ENCODE peak calls at places on chromosome 5, in ten cellular contexts. S is ovary, M is A549, A is uterus, H is heart left ventricle, T is stomach, L is K562, R is esophagus muscularis mucosa, D is tibial nerve, E is IMR-90. X is an unnamed sample.

GRCh38 chr5:912356-913091 is 19.8 kb downstream of the TRIP13 start:
- DNase-seq in A (no peak), S (peak), D (no peak), T (peak), L (no peak), M (peak), E (peak), H (no peak), R (no peak), X (peak)

GRCh38 chr5:177478711-177479646 is 5.5 kb upstream of the DBN1 start:
- DNase-seq in A (peak), H (peak), T (peak), M (no peak), E (peak), D (peak), S (peak), L (no peak), R (peak), X (peak)

GRCh38 chr5:126801992-126802294 is 25.0 kb downstream of the LMNB1 start:
- DNase-seq in T (no peak), L (no peak), H (no peak), A (no peak), S (no peak), R (no peak), M (no peak), E (peak), D (no peak), X (no peak)

GRCh38 chr5:101425345-101425744 is 522.3 kb upstream of the ST8SIA4 start:
- DNase-seq in E (no peak), A (no peak), T (no peak), D (no peak), R (no peak), H (no peak), M (no peak), S (no peak), L (no peak), X (no peak)

GRCh38 chr5:158174918-158175663 is 316.1 kb upstream of the CLINT1 start:
- DNase-seq in T (peak), E (peak), A (peak), S (peak), D (peak), M (peak), H (no peak), R (no peak), L (peak), X (peak)

GRCh38 chr5:62256161-62257017 is 49.6 kb upstream of the KIF2A start:
- DNase-seq in T (no peak), E (no peak), A (no peak), D (no peak), H (no peak), R (no peak), M (no peak), L (no peak), S (no peak), X (no peak)

GRCh38 chr5:151171521-151171920 is 13.9 kb upstream of the ANXA6 start:
- DNase-seq in T (no peak), A (no peak), H (no peak), D (no peak), L (no peak), S (no peak), E (no peak), M (no peak), R (no peak), X (no peak)

GRCh38 chr5:98492258-98492657 is 281.2 kb upstream of the RGMB start:
- DNase-seq in S (no peak), D (no peak), L (no peak), H (no peak), R (no peak), T (no peak), A (no peak), E (no peak), M (no peak), X (no peak)

GRCh38 chr5:82349651-82350050 is 71.5 kb upstream of the RPS23 start:
- DNase-seq in H (no peak), S (no peak), M (no peak), E (no peak), T (no peak), R (no peak), D (no peak), L (peak), A (no peak), X (peak)

GRCh38 chr5:135526924-135527323 is 8.8 kb downstream of the NEUROG1 start:
- DNase-seq in H (no peak), L (no peak), M (no peak), A (no peak), S (no peak), D (no peak), T (no peak), E (no peak), R (no peak), X (no peak)

GRCh38 chr5:174570662-174571061 is 153.7 kb upstream of the MSX2 start:
- DNase-seq in A (no peak), T (no peak), E (peak), S (no peak), R (no peak), L (no peak), H (no peak), D (no peak), M (no peak), X (no peak)
- H3K27ac ChIP-seq in A (no peak), T (no peak), E (no peak), S (no peak), R (no peak), L (no peak), H (no peak), D (no peak), M (no peak), X (no peak)

DNA sequence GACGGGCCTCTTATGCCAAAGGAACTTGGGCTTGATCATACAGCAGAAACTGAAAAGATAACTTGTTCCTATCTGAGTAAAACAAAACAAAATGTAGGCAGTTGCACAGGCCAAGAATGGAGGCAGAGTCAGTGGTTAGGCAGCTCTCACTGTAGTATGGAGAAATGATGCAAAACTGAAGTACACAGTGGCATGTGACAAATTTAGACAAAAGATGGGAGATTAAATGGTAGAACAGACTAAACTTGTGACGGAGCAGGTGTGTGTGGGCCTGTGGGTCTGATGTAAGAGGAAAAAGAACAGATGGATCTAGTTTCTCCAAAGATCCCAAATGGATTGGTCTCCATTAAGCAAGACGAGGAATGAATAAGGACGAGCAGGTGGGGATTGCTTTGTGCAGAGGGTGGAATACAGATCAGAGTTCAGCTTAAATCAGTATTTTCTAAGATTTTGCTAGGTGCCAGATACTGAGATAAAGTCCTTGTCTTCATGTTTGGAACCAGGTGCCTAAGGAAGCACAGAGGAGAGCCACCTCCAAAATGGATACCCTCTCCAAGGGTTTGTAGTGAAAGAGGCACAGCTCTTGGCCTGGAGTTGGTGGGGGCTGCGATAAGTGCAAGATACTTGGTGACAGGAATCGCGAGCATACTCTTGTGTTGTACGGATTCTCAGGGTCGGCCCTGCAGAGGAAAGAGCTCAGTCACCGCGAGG is 722 bp upstream of the DCP2 start:
- DNase-seq in A (no peak), R (no peak), L (no peak), E (no peak), D (no peak), S (no peak), M (no peak), T (no peak), H (no peak), X (no peak)
- TF ChIP-seq POLR2A in A (no peak), R (no peak), L (no peak), E (no peak), D (no peak), S (no peak), M (no peak), T (no peak), H (no peak), X (no peak)

DNA sequence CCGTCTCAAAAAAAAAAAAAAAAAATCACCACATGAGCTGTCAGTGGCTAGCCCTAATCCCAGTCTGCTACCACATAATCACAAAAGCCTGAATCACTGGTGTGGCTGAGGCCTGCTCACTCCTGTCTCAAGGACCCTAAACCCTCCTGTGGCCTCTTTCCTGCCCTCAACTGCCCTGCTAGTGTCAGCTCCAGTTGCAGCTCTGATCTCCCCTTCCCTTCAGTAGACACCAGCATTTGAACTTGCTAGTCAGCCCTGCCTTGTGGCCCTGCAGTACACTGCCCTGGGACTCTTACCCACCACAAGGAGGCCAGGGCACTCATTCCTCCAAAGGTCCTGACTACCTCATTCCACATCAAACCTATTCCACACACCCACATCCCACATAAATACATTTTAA is 9.5 kb upstream of the P4HA2 start:
- DNase-seq in H (no peak), A (no peak), E (peak), D (no peak), T (no peak), L (no peak), S (peak), R (no peak), M (no peak), X (peak)
- TF ChIP-seq CTCF in H (no peak), A (no peak), E (peak), D (no peak), T (no peak), L (no peak), S (no peak), R (no peak), M (no peak), X (no peak)

DNA sequence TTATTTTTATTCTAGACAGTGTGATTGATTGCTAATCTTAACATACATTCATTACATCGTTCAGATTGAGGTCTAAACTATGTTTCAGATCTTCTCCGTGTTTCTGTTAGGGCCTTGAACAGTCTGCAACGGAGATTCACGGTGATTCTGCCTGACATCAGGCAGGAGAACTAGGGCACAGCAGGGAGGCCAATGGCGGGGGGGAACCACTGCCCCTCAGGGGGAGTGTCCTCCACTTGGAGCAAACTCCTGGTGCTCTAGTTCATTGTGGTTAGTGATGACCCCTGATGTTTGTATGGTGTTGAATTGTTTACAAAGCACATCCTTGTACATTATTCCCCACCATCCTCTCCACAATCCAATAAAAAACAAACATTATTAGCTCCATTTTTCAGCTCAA is 173.5 kb downstream of the ZNF608 start:
- DNase-seq in S (no peak), D (no peak), H (no peak), R (no peak), A (no peak), E (no peak), M (no peak), L (no peak), T (no peak), X (no peak)
- H3K27ac ChIP-seq in S (no peak), D (no peak), H (no peak), R (no peak), A (no peak), E (no peak), M (no peak), L (no peak), T (no peak), X (no peak)

GRCh38 chr5:132387649-132388117 is 18.2 kb downstream of the SLC22A5 start:
- DNase-seq in D (no peak), H (no peak), S (peak), E (peak), A (peak), M (peak), L (peak), R (no peak), T (peak), X (peak)
- TF ChIP-seq POLR2A in D (no peak), H (no peak), S (peak), E (no peak), A (no peak), M (no peak), L (no peak), R (no peak), T (no peak), X (no peak)

DNA sequence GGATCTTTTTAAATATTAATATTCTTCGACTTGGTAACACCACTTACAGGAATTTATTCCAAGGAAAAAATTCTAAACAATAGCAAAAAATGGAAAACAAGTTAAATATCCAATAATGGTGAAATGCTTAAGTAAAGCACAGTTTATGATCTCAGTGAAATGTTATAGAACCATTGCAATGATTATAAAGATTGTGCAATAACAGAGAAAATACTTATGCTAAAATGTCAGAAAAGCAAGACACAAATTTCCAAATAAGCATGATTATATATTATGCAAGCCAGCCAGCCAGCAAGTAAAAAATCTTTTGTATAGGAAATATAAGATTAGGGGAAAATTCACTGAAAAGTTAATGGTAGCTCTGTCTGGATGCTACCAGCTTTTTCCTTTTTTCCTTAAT is 102.7 kb upstream of the EFNA5 start:
- DNase-seq in L (no peak), A (no peak), T (no peak), D (no peak), R (no peak), E (no peak), M (no peak), S (no peak), H (no peak), X (no peak)
- TF ChIP-seq CTCF in L (no peak), A (no peak), T (no peak), D (no peak), R (no peak), E (no peak), M (no peak), S (no peak), H (no peak), X (no peak)

DNA sequence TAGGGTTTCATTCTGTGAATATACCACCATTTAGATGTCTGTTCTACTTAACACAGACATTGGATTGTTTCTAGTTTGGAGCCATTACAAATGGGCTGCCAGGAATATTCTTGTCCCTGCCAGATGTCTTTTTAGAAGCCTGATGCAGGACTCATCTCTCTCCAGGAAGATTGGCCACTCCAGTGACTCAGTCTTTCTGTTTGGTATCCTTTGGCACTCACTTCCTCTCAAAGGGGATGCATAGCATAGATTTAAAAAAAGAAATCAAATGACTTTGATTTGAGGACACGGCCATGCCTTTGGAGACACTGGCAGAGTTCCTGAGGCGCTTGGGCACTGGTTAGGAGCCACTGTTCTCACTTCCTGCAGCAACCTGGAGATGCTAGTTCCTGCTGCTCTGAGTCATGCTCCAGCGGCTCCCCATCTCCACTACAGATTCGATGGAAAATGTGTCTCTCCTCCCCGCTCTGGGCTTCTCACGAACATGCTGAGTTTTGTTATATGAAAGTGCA is 3.5 kb upstream of the ZNF366 start:
- DNase-seq in T (no peak), R (peak), S (no peak), M (no peak), A (peak), H (no peak), L (no peak), E (peak), D (no peak), X (no peak)
- H3K27ac ChIP-seq in T (peak), R (peak), S (no peak), M (no peak), A (no peak), H (peak), L (no peak), E (peak), D (peak), X (peak)

GRCh38 chr5:147453901-147454814 is 55.7 kb downstream of the DPYSL3 start:
- DNase-seq in E (peak), A (peak), H (peak), R (no peak), S (peak), M (peak), L (peak), T (peak), D (peak), X (peak)
- TF ChIP-seq POLR2A in E (peak), A (no peak), H (no peak), R (no peak), S (peak), M (no peak), L (no peak), T (no peak), D (peak), X (no peak)

X was measured in adrenal gland.